ENCODE peak calls at places on chromosome 11, in six cellular contexts. Y is HCT116, U is GM12878, B is SK-N-SH, M is K562, T is HepG2. R is an unnamed sample.

GRCh38 chr11:5983443-5983842 is 3.3 kb downstream of the OR52L1 start:
- DNase-seq in Y (no peak), U (no peak), B (no peak), M (no peak), T (no peak), R (no peak)

GRCh38 chr11:128417607-128418324 is 169.6 kb downstream of the ETS1 start:
- DNase-seq in Y (no peak), U (no peak), B (no peak), M (no peak), T (no peak), R (no peak)

GRCh38 chr11:68468217-68468828 is 7.8 kb downstream of the PPP6R3 start:
- DNase-seq in Y (no peak), U (no peak), B (no peak), M (no peak), T (peak; percentile 77), R (no peak)

GRCh38 chr11:108115495-108116140 is 5.7 kb upstream of the ACAT1 start:
- DNase-seq in Y (no peak), U (no peak), B (no peak), M (no peak), T (no peak), R (no peak)

GRCh38 chr11:68003846-68004550 is at the start of gene UNC93B1:
- DNase-seq in Y (peak; percentile 67), U (peak; percentile 57), B (peak; percentile 97), M (peak; percentile 89), T (peak; percentile 80), R (peak; percentile 75)

GRCh38 chr11:108620958-108621772 is 27.6 kb upstream of the EXPH5 start:
- DNase-seq in Y (no peak), U (peak; percentile 86), B (no peak), M (no peak), T (no peak), R (no peak)

GRCh38 chr11:78564037-78564888 is 10.4 kb downstream of the NARS2 start:
- DNase-seq in Y (peak; percentile 51), U (peak; percentile 40), B (peak; percentile 36), M (peak; percentile 41), T (peak; percentile 60), R (peak; percentile 80)

GRCh38 chr11:130451261-130452019 is 3.0 kb downstream of the ADAMTS15 start:
- DNase-seq in Y (no peak), U (no peak), B (no peak), M (no peak), T (no peak), R (no peak)

GRCh38 chr11:109350091-109350490 is 71.9 kb upstream of the C11orf87 start:
- DNase-seq in Y (no peak), U (no peak), B (no peak), M (no peak), T (no peak), R (no peak)

GRCh38 chr11:58286249-58286648 is 18.2 kb upstream of the OR10W1 start:
- DNase-seq in Y (peak; percentile 23), U (no peak), B (peak; percentile 3), M (peak; percentile 9), T (peak; percentile 54), R (peak; percentile 49)

GRCh38 chr11:19890308-19890707 is 177.7 kb downstream of the NAV2 start:
- DNase-seq in Y (no peak), U (no peak), B (no peak), M (no peak), T (no peak), R (no peak)

GRCh38 chr11:60691636-60692035 is 7.8 kb upstream of the MS4A8 start:
- DNase-seq in Y (no peak), U (no peak), B (no peak), M (no peak), T (no peak), R (no peak)

GRCh38 chr11:120431633-120432032 is 79.9 kb upstream of the GRIK4 start:
- DNase-seq in Y (peak; percentile 27), U (no peak), B (peak; percentile 15), M (peak; percentile 26), T (peak; percentile 18), R (no peak)

GRCh38 chr11:86670179-86670578 is 2.2 kb downstream of the ME3 start:
- DNase-seq in Y (no peak), U (no peak), B (no peak), M (no peak), T (no peak), R (no peak)

GRCh38 chr11:126456089-126456488 is 100.6 kb downstream of the ST3GAL4 start:
- DNase-seq in Y (no peak), U (no peak), B (no peak), M (no peak), T (no peak), R (no peak)

GRCh38 chr11:123273616-123274015 is 78.6 kb upstream of the CLMP start:
- DNase-seq in Y (no peak), U (no peak), B (no peak), M (no peak), T (no peak), R (no peak)

GRCh38 chr11:134068829-134069425 is at the start of gene JAM3:
- DNase-seq in Y (no peak), U (peak; percentile 25), B (peak; percentile 100), M (peak; percentile 99), T (peak; percentile 83), R (no peak)

GRCh38 chr11:121426476-121427454 is 25.3 kb upstream of the SORL1 start:
- DNase-seq in Y (peak; percentile 12), U (no peak), B (peak; percentile 87), M (peak; percentile 42), T (no peak), R (peak; percentile 77)

DNA sequence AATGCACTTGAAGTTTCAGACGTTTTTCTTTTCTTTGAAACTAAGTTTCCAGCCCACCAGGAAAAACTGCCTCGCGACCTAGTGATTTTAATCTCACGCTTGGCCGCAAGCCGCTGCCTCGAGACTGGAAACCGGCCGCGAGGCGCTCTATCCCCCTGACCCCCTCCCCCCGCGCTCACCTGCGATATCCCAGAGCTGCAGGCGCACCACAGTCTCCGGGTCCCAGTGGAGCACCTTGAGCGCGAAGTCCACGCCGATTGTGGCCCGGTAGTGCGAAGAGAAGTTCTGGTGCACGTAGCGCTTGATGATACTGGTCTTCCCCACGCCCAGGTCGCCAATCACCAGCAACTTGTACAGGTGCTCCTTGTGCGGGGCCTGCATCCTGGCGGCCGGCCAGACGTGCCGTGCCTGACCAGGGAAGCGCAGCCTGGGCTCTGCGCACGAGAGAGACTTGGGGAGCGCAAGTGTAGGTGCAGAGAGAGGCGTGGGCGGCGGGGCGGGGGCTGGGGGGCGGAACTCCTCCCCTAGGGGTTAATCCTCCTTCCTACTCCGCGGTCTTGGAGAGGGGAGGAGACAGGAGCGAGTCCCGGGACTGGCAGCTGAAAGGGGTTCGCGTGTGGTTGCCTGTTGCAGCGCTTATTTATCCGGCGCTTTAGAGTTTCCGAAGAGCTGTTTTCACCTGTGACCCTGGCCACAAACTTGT is at the start of gene RAB38:
- DNase-seq in Y (peak; percentile 42), U (no peak), B (peak; percentile 6), M (peak; percentile 27), T (no peak), R (peak; percentile 56)
- TF ChIP-seq JUND in Y (no peak), U (no peak), B (no peak), M (no peak), T (no peak), R (no peak)

GRCh38 chr11:107044503-107044902 is 26.2 kb upstream of the GUCY1A2 start:
- DNase-seq in Y (no peak), U (no peak), B (no peak), M (no peak), T (no peak), R (no peak)
- TF ChIP-seq JUND in Y (no peak), U (no peak), B (peak; percentile 57), M (no peak), T (no peak), R (no peak)

DNA sequence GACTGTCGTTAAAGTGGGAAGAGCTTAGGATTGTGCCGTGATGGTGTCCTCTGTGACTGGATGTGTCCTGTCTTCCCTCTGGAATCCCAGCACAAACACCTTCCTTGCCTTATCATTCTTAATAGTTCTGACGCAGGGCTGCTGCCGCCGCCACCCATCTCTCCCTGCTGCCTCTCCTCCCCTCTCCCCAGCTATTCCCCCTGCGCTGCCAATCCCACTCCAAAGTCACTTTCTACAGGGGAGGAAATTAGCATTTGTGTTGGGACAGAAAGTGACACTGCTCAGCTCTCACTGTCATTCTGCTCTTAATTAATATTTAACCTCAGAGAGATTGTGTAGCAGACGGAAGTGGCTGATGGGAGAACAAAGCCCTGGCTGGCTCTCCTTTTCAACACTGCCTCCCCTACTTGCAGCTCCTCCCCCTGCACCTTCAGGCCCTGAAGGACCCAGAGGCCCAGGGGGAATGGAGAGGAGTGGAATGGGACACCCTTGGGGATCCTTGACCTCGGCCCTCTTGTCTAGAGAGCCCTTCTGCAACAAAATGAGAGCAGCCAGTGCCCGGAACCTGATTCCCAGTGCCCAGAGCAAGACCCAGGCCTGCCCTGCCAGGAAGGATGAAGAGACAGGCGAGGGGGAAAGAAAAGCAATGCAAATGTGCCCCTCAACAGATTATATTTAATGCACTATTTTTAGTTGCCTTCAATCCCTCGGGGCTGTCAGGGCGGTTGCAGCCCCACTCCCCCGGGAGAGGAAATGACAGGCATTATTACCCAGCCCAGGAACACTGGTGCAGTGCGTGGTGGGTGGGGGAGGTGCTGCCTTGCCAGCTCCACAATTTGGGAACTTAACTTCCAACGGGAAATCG is 14.7 kb upstream of the NRGN start:
- DNase-seq in Y (no peak), U (peak; percentile 41), B (no peak), M (no peak), T (peak; percentile 62), R (no peak)
- TF ChIP-seq JUND in Y (no peak), U (no peak), B (no peak), M (no peak), T (no peak), R (no peak)

GRCh38 chr11:113664981-113665710 is 41.0 kb downstream of the TMPRSS5 start:
- DNase-seq in Y (no peak), U (no peak), B (no peak), M (peak; percentile 78), T (peak; percentile 63), R (no peak)

GRCh38 chr11:113666584-113666983 is 39.5 kb downstream of the TMPRSS5 start:
- DNase-seq in Y (no peak), U (no peak), B (no peak), M (no peak), T (no peak), R (no peak)

GRCh38 chr11:113663567-113663966 is 42.5 kb downstream of the TMPRSS5 start:
- DNase-seq in Y (no peak), U (no peak), B (no peak), M (peak; percentile 35), T (no peak), R (no peak)

GRCh38 chr11:113667801-113668200 is 38.3 kb downstream of the TMPRSS5 start:
- DNase-seq in Y (no peak), U (no peak), B (no peak), M (no peak), T (no peak), R (no peak)

DNA sequence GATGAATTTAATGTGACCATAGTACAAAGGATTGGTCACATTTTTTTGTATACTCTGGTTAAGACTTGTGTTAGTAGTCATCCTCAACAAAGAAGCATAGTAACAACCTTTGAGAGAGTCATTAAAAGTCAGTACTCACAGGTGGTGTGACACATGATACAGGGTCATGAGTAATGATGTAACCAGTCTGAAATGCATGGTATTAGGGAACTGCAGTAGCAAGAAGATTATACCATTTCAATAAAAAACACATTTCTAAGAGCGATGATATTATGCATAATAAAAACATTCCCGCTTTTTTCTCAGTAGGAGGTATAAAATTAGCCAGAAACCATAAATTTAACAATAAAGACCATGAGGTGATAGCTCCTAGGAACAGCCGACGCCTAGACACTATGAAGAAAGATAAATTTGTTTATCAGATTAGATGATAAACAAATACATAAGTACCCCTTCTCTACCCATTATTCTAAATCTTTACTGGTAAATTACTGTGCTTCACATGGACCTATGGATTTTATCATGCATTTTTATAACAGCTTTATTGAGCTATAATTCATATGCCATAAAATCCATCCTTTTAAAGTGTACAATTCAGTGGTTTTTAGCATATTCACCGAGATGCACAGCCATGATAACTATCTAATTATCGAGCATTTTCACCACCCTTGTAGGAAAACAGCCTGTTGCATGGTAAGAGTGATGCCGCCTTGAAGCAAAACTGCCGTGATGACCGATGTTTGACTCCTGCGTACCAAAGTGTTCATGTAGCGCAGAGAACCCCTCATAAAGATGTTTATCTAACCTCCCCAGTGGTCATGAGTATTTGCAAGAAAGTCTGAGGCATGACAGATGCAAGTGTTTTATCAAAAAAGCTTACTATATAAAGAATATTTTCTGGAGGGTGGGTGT is 41.8 kb downstream of the TMPRSS5 start:
- DNase-seq in Y (peak; percentile 7), U (no peak), B (no peak), M (peak; percentile 58), T (peak; percentile 18), R (no peak)
- TF ChIP-seq JUND in Y (peak; percentile 18), U (no peak), B (no peak), M (peak; percentile 85), T (no peak), R (no peak)

R was measured in T47D.